ENCODE peak calls at places on chromosomes 7 and 10, in six cellular contexts. One of them, this sample, is unnamed.

GRCh38 chr7:133061792-133062191 is 20.1 kb downstream of the CHCHD3 start:
- DNase-seq in stimulated activated CD4-positive, alpha-beta T cell treated with anti-CD3 and anti-CD28 coated beads, Interleukin-1b, Interleukin-23, amount 100 ng/mL, for 1 hour: no peak
- DNase-seq in HT1080: no peak
- DNase-seq in stimulated activated CD8-positive, alpha-beta memory T cell treated with anti-CD3 and anti-CD28 coated beads, Interleukin-4, amount 100 ng/mL, for 1 hour: no peak
- DNase-seq in NCI-H1417 treated with DMSO at 0.1 percent for 48 hours: no peak
- DNase-seq in anterior cingulate cortex: no peak
- DNase-seq in this sample: no peak

GRCh38 chr7:142908921-142909870 is 23.7 kb upstream of the TRPV6 start:
- DNase-seq in stimulated activated CD4-positive, alpha-beta T cell treated with anti-CD3 and anti-CD28 coated beads, Interleukin-1b, Interleukin-23, amount 100 ng/mL, for 1 hour: no peak
- DNase-seq in HT1080: peak
- DNase-seq in stimulated activated CD8-positive, alpha-beta memory T cell treated with anti-CD3 and anti-CD28 coated beads, Interleukin-4, amount 100 ng/mL, for 1 hour: no peak
- DNase-seq in NCI-H1417 treated with DMSO at 0.1 percent for 48 hours: no peak
- DNase-seq in anterior cingulate cortex: no peak
- DNase-seq in this sample: peak

GRCh38 chr10:118868618-118869017 is 113.8 kb upstream of the CACUL1 start:
- DNase-seq in stimulated activated CD4-positive, alpha-beta T cell treated with anti-CD3 and anti-CD28 coated beads, Interleukin-1b, Interleukin-23, amount 100 ng/mL, for 1 hour: no peak
- DNase-seq in HT1080: no peak
- DNase-seq in stimulated activated CD8-positive, alpha-beta memory T cell treated with anti-CD3 and anti-CD28 coated beads, Interleukin-4, amount 100 ng/mL, for 1 hour: no peak
- DNase-seq in NCI-H1417 treated with DMSO at 0.1 percent for 48 hours: no peak
- DNase-seq in anterior cingulate cortex: no peak
- DNase-seq in this sample: no peak

GRCh38 chr10:97659589-97659988 is 19.1 kb downstream of the PI4K2A start:
- DNase-seq in stimulated activated CD4-positive, alpha-beta T cell treated with anti-CD3 and anti-CD28 coated beads, Interleukin-1b, Interleukin-23, amount 100 ng/mL, for 1 hour: no peak
- DNase-seq in HT1080: peak
- DNase-seq in stimulated activated CD8-positive, alpha-beta memory T cell treated with anti-CD3 and anti-CD28 coated beads, Interleukin-4, amount 100 ng/mL, for 1 hour: no peak
- DNase-seq in NCI-H1417 treated with DMSO at 0.1 percent for 48 hours: no peak
- DNase-seq in anterior cingulate cortex: no peak
- DNase-seq in this sample: peak

GRCh38 chr7:139726485-139726869 is 51.3 kb downstream of the HIPK2 start:
- DNase-seq in stimulated activated CD4-positive, alpha-beta T cell treated with anti-CD3 and anti-CD28 coated beads, Interleukin-1b, Interleukin-23, amount 100 ng/mL, for 1 hour: no peak
- DNase-seq in HT1080: no peak
- DNase-seq in stimulated activated CD8-positive, alpha-beta memory T cell treated with anti-CD3 and anti-CD28 coated beads, Interleukin-4, amount 100 ng/mL, for 1 hour: no peak
- DNase-seq in NCI-H1417 treated with DMSO at 0.1 percent for 48 hours: no peak
- DNase-seq in anterior cingulate cortex: no peak
- DNase-seq in this sample: no peak

GRCh38 chr7:88311675-88312036 is 5.0 kb upstream of the STEAP4 start:
- DNase-seq in stimulated activated CD4-positive, alpha-beta T cell treated with anti-CD3 and anti-CD28 coated beads, Interleukin-1b, Interleukin-23, amount 100 ng/mL, for 1 hour: no peak
- DNase-seq in HT1080: no peak
- DNase-seq in stimulated activated CD8-positive, alpha-beta memory T cell treated with anti-CD3 and anti-CD28 coated beads, Interleukin-4, amount 100 ng/mL, for 1 hour: no peak
- DNase-seq in NCI-H1417 treated with DMSO at 0.1 percent for 48 hours: no peak
- DNase-seq in anterior cingulate cortex: no peak
- DNase-seq in this sample: no peak

GRCh38 chr10:94006591-94007550 is 13.1 kb downstream of the PLCE1 start:
- DNase-seq in stimulated activated CD4-positive, alpha-beta T cell treated with anti-CD3 and anti-CD28 coated beads, Interleukin-1b, Interleukin-23, amount 100 ng/mL, for 1 hour: no peak
- DNase-seq in HT1080: peak
- DNase-seq in stimulated activated CD8-positive, alpha-beta memory T cell treated with anti-CD3 and anti-CD28 coated beads, Interleukin-4, amount 100 ng/mL, for 1 hour: no peak
- DNase-seq in NCI-H1417 treated with DMSO at 0.1 percent for 48 hours: no peak
- DNase-seq in anterior cingulate cortex: no peak
- DNase-seq in this sample: peak

GRCh38 chr10:11758527-11759236 is 16.5 kb downstream of the ECHDC3 start:
- DNase-seq in stimulated activated CD4-positive, alpha-beta T cell treated with anti-CD3 and anti-CD28 coated beads, Interleukin-1b, Interleukin-23, amount 100 ng/mL, for 1 hour: no peak
- DNase-seq in HT1080: no peak
- DNase-seq in stimulated activated CD8-positive, alpha-beta memory T cell treated with anti-CD3 and anti-CD28 coated beads, Interleukin-4, amount 100 ng/mL, for 1 hour: no peak
- DNase-seq in NCI-H1417 treated with DMSO at 0.1 percent for 48 hours: no peak
- DNase-seq in anterior cingulate cortex: no peak
- DNase-seq in this sample: no peak

GRCh38 chr10:121860810-121861209 is 67.0 kb downstream of the ATE1 start:
- DNase-seq in stimulated activated CD4-positive, alpha-beta T cell treated with anti-CD3 and anti-CD28 coated beads, Interleukin-1b, Interleukin-23, amount 100 ng/mL, for 1 hour: no peak
- DNase-seq in HT1080: no peak
- DNase-seq in stimulated activated CD8-positive, alpha-beta memory T cell treated with anti-CD3 and anti-CD28 coated beads, Interleukin-4, amount 100 ng/mL, for 1 hour: no peak
- DNase-seq in NCI-H1417 treated with DMSO at 0.1 percent for 48 hours: no peak
- DNase-seq in anterior cingulate cortex: no peak
- DNase-seq in this sample: no peak

GRCh38 chr10:15344876-15345285 is 26.2 kb downstream of the FAM171A1 start:
- DNase-seq in stimulated activated CD4-positive, alpha-beta T cell treated with anti-CD3 and anti-CD28 coated beads, Interleukin-1b, Interleukin-23, amount 100 ng/mL, for 1 hour: no peak
- DNase-seq in HT1080: peak
- DNase-seq in stimulated activated CD8-positive, alpha-beta memory T cell treated with anti-CD3 and anti-CD28 coated beads, Interleukin-4, amount 100 ng/mL, for 1 hour: no peak
- DNase-seq in NCI-H1417 treated with DMSO at 0.1 percent for 48 hours: peak
- DNase-seq in anterior cingulate cortex: peak
- DNase-seq in this sample: no peak

GRCh38 chr7:152076940-152077933 is 51.8 kb downstream of the GALNT11 start:
- DNase-seq in stimulated activated CD4-positive, alpha-beta T cell treated with anti-CD3 and anti-CD28 coated beads, Interleukin-1b, Interleukin-23, amount 100 ng/mL, for 1 hour: no peak
- DNase-seq in HT1080: peak
- DNase-seq in stimulated activated CD8-positive, alpha-beta memory T cell treated with anti-CD3 and anti-CD28 coated beads, Interleukin-4, amount 100 ng/mL, for 1 hour: no peak
- DNase-seq in NCI-H1417 treated with DMSO at 0.1 percent for 48 hours: no peak
- DNase-seq in anterior cingulate cortex: no peak
- DNase-seq in this sample: no peak

GRCh38 chr10:50739618-50740350 is at the start of gene ASAH2B:
- DNase-seq in stimulated activated CD4-positive, alpha-beta T cell treated with anti-CD3 and anti-CD28 coated beads, Interleukin-1b, Interleukin-23, amount 100 ng/mL, for 1 hour: peak
- DNase-seq in HT1080: peak
- DNase-seq in stimulated activated CD8-positive, alpha-beta memory T cell treated with anti-CD3 and anti-CD28 coated beads, Interleukin-4, amount 100 ng/mL, for 1 hour: peak
- DNase-seq in NCI-H1417 treated with DMSO at 0.1 percent for 48 hours: peak
- DNase-seq in anterior cingulate cortex: peak
- DNase-seq in this sample: peak

GRCh38 chr10:132654708-132655661 is 117.4 kb downstream of the INPP5A start:
- DNase-seq in stimulated activated CD4-positive, alpha-beta T cell treated with anti-CD3 and anti-CD28 coated beads, Interleukin-1b, Interleukin-23, amount 100 ng/mL, for 1 hour: peak
- DNase-seq in HT1080: peak
- DNase-seq in stimulated activated CD8-positive, alpha-beta memory T cell treated with anti-CD3 and anti-CD28 coated beads, Interleukin-4, amount 100 ng/mL, for 1 hour: no peak
- DNase-seq in NCI-H1417 treated with DMSO at 0.1 percent for 48 hours: no peak
- DNase-seq in anterior cingulate cortex: peak
- DNase-seq in this sample: peak

GRCh38 chr7:126574838-126575250 is 677.9 kb downstream of the GRM8 start:
- DNase-seq in stimulated activated CD4-positive, alpha-beta T cell treated with anti-CD3 and anti-CD28 coated beads, Interleukin-1b, Interleukin-23, amount 100 ng/mL, for 1 hour: no peak
- DNase-seq in HT1080: peak
- DNase-seq in stimulated activated CD8-positive, alpha-beta memory T cell treated with anti-CD3 and anti-CD28 coated beads, Interleukin-4, amount 100 ng/mL, for 1 hour: no peak
- DNase-seq in NCI-H1417 treated with DMSO at 0.1 percent for 48 hours: no peak
- DNase-seq in anterior cingulate cortex: no peak
- DNase-seq in this sample: peak

This sample was measured in ELR.